ENCODE peak calls at places on chromosomes 6 and 20, in eight cellular contexts. One of them, this sample, is unnamed.
A peak's percentile ranks its signal among the peaks of the same experiment; 100 is the strongest.

GRCh38 chr6:91812596-91813274 is 1225.9 kb upstream of the MAP3K7 start:
- DNase-seq in fibroblast of the aortic adventitia: no peak
- DNase-seq in adrenal gland: no peak
- DNase-seq in BJ: no peak
- DNase-seq in HepG2: no peak
- DNase-seq in left ventricle myocardium inferior: no peak
- DNase-seq in brain microvascular endothelial cell: no peak
- DNase-seq in dorsolateral prefrontal cortex: no peak
- DNase-seq in this sample: no peak

GRCh38 chr20:19816386-19816785 is 58.3 kb downstream of the RIN2 start:
- DNase-seq in fibroblast of the aortic adventitia: no peak
- DNase-seq in adrenal gland: no peak
- DNase-seq in BJ: no peak
- DNase-seq in HepG2: no peak
- DNase-seq in left ventricle myocardium inferior: no peak
- DNase-seq in brain microvascular endothelial cell: no peak
- DNase-seq in dorsolateral prefrontal cortex: no peak
- DNase-seq in this sample: no peak

GRCh38 chr20:58023346-58023745 is 205.1 kb downstream of the ANKRD60 start:
- DNase-seq in fibroblast of the aortic adventitia: no peak
- DNase-seq in adrenal gland: no peak
- DNase-seq in BJ: no peak
- DNase-seq in HepG2: no peak
- DNase-seq in left ventricle myocardium inferior: no peak
- DNase-seq in brain microvascular endothelial cell: no peak
- DNase-seq in dorsolateral prefrontal cortex: no peak
- DNase-seq in this sample: no peak

GRCh38 chr20:63706027-63706695 is 1.6 kb downstream of the ARFRP1 start:
- DNase-seq in fibroblast of the aortic adventitia: no peak
- DNase-seq in adrenal gland: peak; percentile 29
- DNase-seq in BJ: no peak
- DNase-seq in HepG2: no peak
- DNase-seq in left ventricle myocardium inferior: no peak
- DNase-seq in brain microvascular endothelial cell: no peak
- DNase-seq in dorsolateral prefrontal cortex: peak; percentile 20
- DNase-seq in this sample: no peak

GRCh38 chr6:134060491-134061106 is 8.2 kb upstream of the SLC2A12 start:
- DNase-seq in fibroblast of the aortic adventitia: peak; percentile 84
- DNase-seq in adrenal gland: no peak
- DNase-seq in BJ: no peak
- DNase-seq in HepG2: peak; percentile 57
- DNase-seq in left ventricle myocardium inferior: no peak
- DNase-seq in brain microvascular endothelial cell: peak; percentile 66
- DNase-seq in dorsolateral prefrontal cortex: no peak
- DNase-seq in this sample: no peak

GRCh38 chr6:71457883-71458282 is 169.3 kb downstream of the OGFRL1 start:
- DNase-seq in fibroblast of the aortic adventitia: no peak
- DNase-seq in adrenal gland: no peak
- DNase-seq in BJ: no peak
- DNase-seq in HepG2: no peak
- DNase-seq in left ventricle myocardium inferior: no peak
- DNase-seq in brain microvascular endothelial cell: no peak
- DNase-seq in dorsolateral prefrontal cortex: no peak
- DNase-seq in this sample: no peak

GRCh38 chr6:112268628-112269027 is 14.3 kb upstream of the LAMA4 start:
- DNase-seq in fibroblast of the aortic adventitia: no peak
- DNase-seq in adrenal gland: no peak
- DNase-seq in BJ: no peak
- DNase-seq in HepG2: no peak
- DNase-seq in left ventricle myocardium inferior: no peak
- DNase-seq in brain microvascular endothelial cell: no peak
- DNase-seq in dorsolateral prefrontal cortex: no peak
- DNase-seq in this sample: no peak

GRCh38 chr20:54017846-54018245 is 52.5 kb downstream of the BCAS1 start:
- DNase-seq in fibroblast of the aortic adventitia: no peak
- DNase-seq in adrenal gland: no peak
- DNase-seq in BJ: no peak
- DNase-seq in HepG2: no peak
- DNase-seq in left ventricle myocardium inferior: no peak
- DNase-seq in brain microvascular endothelial cell: no peak
- DNase-seq in dorsolateral prefrontal cortex: no peak
- DNase-seq in this sample: no peak

GRCh38 chr6:137550527-137550926 is 56.3 kb upstream of the OLIG3 start:
- DNase-seq in fibroblast of the aortic adventitia: no peak
- DNase-seq in adrenal gland: no peak
- DNase-seq in BJ: no peak
- DNase-seq in HepG2: no peak
- DNase-seq in left ventricle myocardium inferior: no peak
- DNase-seq in brain microvascular endothelial cell: no peak
- DNase-seq in dorsolateral prefrontal cortex: no peak
- DNase-seq in this sample: no peak

GRCh38 chr20:63191400-63191799 is 24.5 kb downstream of the YTHDF1 start:
- DNase-seq in fibroblast of the aortic adventitia: no peak
- DNase-seq in adrenal gland: no peak
- DNase-seq in BJ: no peak
- DNase-seq in HepG2: no peak
- DNase-seq in left ventricle myocardium inferior: no peak
- DNase-seq in brain microvascular endothelial cell: no peak
- DNase-seq in dorsolateral prefrontal cortex: no peak
- DNase-seq in this sample: no peak

GRCh38 chr6:38719358-38719757 is 4.2 kb downstream of the DNAH8 start:
- DNase-seq in fibroblast of the aortic adventitia: no peak
- DNase-seq in adrenal gland: no peak
- DNase-seq in BJ: no peak
- DNase-seq in HepG2: no peak
- DNase-seq in left ventricle myocardium inferior: no peak
- DNase-seq in brain microvascular endothelial cell: no peak
- DNase-seq in dorsolateral prefrontal cortex: no peak
- DNase-seq in this sample: no peak

GRCh38 chr6:35497571-35498406 is 910 bp upstream of the TEAD3 start:
- DNase-seq in fibroblast of the aortic adventitia: peak; percentile 68
- DNase-seq in adrenal gland: peak; percentile 63
- DNase-seq in BJ: peak; percentile 39
- DNase-seq in HepG2: peak; percentile 47
- DNase-seq in left ventricle myocardium inferior: peak; percentile 83
- DNase-seq in brain microvascular endothelial cell: peak; percentile 60
- DNase-seq in dorsolateral prefrontal cortex: no peak
- DNase-seq in this sample: no peak

GRCh38 chr6:16420332-16420714 is 181.9 kb downstream of the GMPR start:
- DNase-seq in fibroblast of the aortic adventitia: no peak
- DNase-seq in adrenal gland: no peak
- DNase-seq in BJ: no peak
- DNase-seq in HepG2: no peak
- DNase-seq in left ventricle myocardium inferior: no peak
- DNase-seq in brain microvascular endothelial cell: no peak
- DNase-seq in dorsolateral prefrontal cortex: no peak
- DNase-seq in this sample: no peak

GRCh38 chr20:2603816-2604505 is 48.5 kb upstream of the NOP56 start:
- DNase-seq in fibroblast of the aortic adventitia: no peak
- DNase-seq in adrenal gland: no peak
- DNase-seq in BJ: no peak
- DNase-seq in HepG2: no peak
- DNase-seq in left ventricle myocardium inferior: no peak
- DNase-seq in brain microvascular endothelial cell: no peak
- DNase-seq in dorsolateral prefrontal cortex: no peak
- DNase-seq in this sample: no peak

GRCh38 chr6:134529921-134530320 is 212.0 kb upstream of the SGK1 start:
- DNase-seq in fibroblast of the aortic adventitia: no peak
- DNase-seq in adrenal gland: no peak
- DNase-seq in BJ: peak; percentile 44
- DNase-seq in HepG2: peak; percentile 93
- DNase-seq in left ventricle myocardium inferior: no peak
- DNase-seq in brain microvascular endothelial cell: no peak
- DNase-seq in dorsolateral prefrontal cortex: no peak
- DNase-seq in this sample: no peak

GRCh38 chr6:99348823-99349619 is 453 bp downstream of the FAXC start:
- DNase-seq in fibroblast of the aortic adventitia: no peak
- DNase-seq in adrenal gland: no peak
- DNase-seq in BJ: no peak
- DNase-seq in HepG2: no peak
- DNase-seq in left ventricle myocardium inferior: no peak
- DNase-seq in brain microvascular endothelial cell: no peak
- DNase-seq in dorsolateral prefrontal cortex: peak; percentile 49
- DNase-seq in this sample: no peak

GRCh38 chr6:68226460-68226859 is 408.6 kb upstream of the ADGRB3 start:
- DNase-seq in fibroblast of the aortic adventitia: peak; percentile 36
- DNase-seq in adrenal gland: no peak
- DNase-seq in BJ: no peak
- DNase-seq in HepG2: no peak
- DNase-seq in left ventricle myocardium inferior: no peak
- DNase-seq in brain microvascular endothelial cell: no peak
- DNase-seq in dorsolateral prefrontal cortex: no peak
- DNase-seq in this sample: no peak

GRCh38 chr20:2141592-2142575 is 40.3 kb downstream of the STK35 start:
- DNase-seq in fibroblast of the aortic adventitia: no peak
- DNase-seq in adrenal gland: no peak
- DNase-seq in BJ: no peak
- DNase-seq in HepG2: no peak
- DNase-seq in left ventricle myocardium inferior: no peak
- DNase-seq in brain microvascular endothelial cell: no peak
- DNase-seq in dorsolateral prefrontal cortex: no peak
- DNase-seq in this sample: no peak

DNA sequence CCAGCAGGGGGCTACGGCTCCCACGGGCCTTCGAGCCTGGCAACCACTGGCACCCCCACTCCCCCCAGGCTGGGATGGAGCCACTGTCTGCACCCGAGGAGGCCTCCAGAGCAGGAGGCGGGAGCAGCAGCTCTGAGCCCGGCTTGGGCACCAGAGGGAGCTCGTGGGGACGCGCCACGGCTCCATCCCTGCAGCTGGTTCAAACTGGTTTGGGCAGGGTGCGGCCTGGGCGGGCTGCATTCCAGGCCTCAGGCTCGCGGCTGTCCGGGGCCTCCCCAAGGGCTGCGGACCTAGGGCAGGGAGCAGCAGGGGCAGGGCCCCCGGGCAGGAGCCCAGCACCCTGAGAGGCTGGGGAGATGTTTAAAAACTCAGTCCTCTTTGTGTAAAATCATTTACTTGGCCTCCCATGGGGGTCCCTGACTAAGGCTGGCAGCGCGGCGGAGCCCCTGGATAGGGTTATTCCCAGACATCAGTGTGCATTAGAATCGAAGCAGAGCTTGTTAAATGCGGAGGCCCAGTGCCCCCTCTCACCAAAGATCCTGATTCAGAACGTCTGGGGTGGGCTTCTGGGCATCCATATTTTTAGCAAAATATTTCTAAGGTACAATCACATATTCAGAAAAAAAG is 4.1 kb upstream of the BCAS4 start:
- DNase-seq in fibroblast of the aortic adventitia: peak; percentile 90
- DNase-seq in adrenal gland: peak; percentile 87
- DNase-seq in BJ: peak; percentile 46
- DNase-seq in HepG2: peak; percentile 88
- DNase-seq in left ventricle myocardium inferior: peak; percentile 86
- DNase-seq in brain microvascular endothelial cell: peak; percentile 87
- DNase-seq in dorsolateral prefrontal cortex: peak; percentile 90
- DNase-seq in this sample: peak; percentile 75
- TF ChIP-seq CTCF in fibroblast of the aortic adventitia: peak; percentile 89
- TF ChIP-seq CTCF in adrenal gland: peak; percentile 55
- TF ChIP-seq CTCF in BJ: peak; percentile 97
- TF ChIP-seq CTCF in HepG2: peak; percentile 99
- TF ChIP-seq CTCF in left ventricle myocardium inferior: peak; percentile 78
- TF ChIP-seq CTCF in brain microvascular endothelial cell: peak; percentile 94
- TF ChIP-seq CTCF in dorsolateral prefrontal cortex: peak; percentile 81
- TF ChIP-seq CTCF in this sample: peak; percentile 91

DNA sequence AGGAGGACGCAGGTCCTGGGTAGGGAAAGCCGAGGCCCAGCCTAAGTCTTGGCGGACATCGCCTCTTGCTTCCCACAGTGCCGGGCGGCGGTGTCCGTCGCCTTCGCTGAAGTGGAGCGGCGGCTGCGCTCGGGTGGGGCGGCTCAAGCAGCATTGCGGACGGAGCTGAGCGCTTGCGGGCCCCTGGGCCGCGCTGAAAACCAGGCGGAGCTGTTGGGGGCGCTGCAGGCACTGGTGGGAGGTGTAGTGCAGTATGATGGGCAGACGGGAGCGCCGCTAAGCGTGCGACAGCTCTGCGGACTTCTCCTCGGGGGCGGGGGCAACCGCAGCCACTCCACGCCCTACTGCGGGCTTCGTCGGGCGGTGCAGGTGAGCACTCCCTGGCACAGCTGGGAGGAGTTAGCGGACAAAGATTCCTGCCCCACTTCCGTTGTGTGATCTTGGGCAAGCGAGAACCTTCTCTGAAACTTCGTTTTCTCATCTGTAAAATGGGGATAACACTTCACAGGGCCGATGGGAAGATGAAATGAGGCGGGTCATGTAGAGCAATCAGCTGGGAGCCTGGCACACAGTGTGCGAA is 4.3 kb downstream of the PRSS16 start:
- DNase-seq in fibroblast of the aortic adventitia: peak; percentile 20
- DNase-seq in adrenal gland: peak; percentile 68
- DNase-seq in BJ: no peak
- DNase-seq in HepG2: no peak
- DNase-seq in left ventricle myocardium inferior: no peak
- DNase-seq in brain microvascular endothelial cell: peak; percentile 77
- DNase-seq in dorsolateral prefrontal cortex: peak; percentile 66
- DNase-seq in this sample: no peak
- TF ChIP-seq CTCF in fibroblast of the aortic adventitia: peak; percentile 3
- TF ChIP-seq CTCF in adrenal gland: no peak
- TF ChIP-seq CTCF in BJ: peak; percentile 49
- TF ChIP-seq CTCF in HepG2: peak; percentile 34
- TF ChIP-seq CTCF in left ventricle myocardium inferior: no peak
- TF ChIP-seq CTCF in brain microvascular endothelial cell: peak; percentile 56
- TF ChIP-seq CTCF in dorsolateral prefrontal cortex: peak; percentile 17
- TF ChIP-seq CTCF in this sample: peak; percentile 36

DNA sequence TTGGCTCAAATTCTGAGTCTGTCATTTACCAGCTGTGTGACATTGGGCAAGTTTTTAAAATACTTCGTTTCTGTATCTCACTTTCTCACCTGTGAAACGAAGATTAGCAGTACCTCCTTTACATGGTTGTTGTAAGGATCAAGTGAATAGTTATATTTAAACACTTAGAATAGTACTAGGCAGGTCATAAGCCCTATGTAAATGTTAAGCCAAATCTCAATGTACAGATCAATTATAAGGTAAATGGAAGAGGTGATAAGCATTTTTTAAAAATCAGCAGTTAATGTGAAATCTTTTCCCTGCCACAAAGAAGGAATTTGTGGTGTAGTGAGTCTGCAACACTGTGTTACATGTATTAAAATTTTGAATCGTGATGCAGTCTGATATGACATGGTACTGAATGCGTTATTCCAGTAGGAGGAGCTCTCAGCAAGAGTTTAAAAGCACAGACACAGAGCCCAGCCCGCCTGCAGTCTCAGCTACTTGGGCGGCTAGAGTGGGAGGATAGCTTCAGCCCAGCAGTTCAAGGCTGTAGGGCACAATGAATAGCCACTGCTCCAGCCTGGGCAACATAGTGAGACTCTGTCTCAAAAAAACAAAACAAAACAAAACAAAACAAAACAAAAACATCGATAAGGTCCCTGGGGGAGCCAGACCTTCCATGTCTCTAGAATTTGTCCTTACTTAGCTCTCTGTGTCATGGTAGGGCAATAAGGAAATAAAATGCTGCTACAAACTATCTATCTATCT is 46.0 kb downstream of the GTF2H5 start:
- DNase-seq in fibroblast of the aortic adventitia: peak; percentile 89
- DNase-seq in adrenal gland: peak; percentile 81
- DNase-seq in BJ: no peak
- DNase-seq in HepG2: peak; percentile 84
- DNase-seq in left ventricle myocardium inferior: peak; percentile 47
- DNase-seq in brain microvascular endothelial cell: peak; percentile 83
- DNase-seq in dorsolateral prefrontal cortex: peak; percentile 58
- DNase-seq in this sample: no peak
- TF ChIP-seq CTCF in fibroblast of the aortic adventitia: peak; percentile 79
- TF ChIP-seq CTCF in adrenal gland: peak; percentile 74
- TF ChIP-seq CTCF in BJ: peak; percentile 75
- TF ChIP-seq CTCF in HepG2: peak; percentile 95
- TF ChIP-seq CTCF in left ventricle myocardium inferior: peak; percentile 77
- TF ChIP-seq CTCF in brain microvascular endothelial cell: peak; percentile 81
- TF ChIP-seq CTCF in dorsolateral prefrontal cortex: peak; percentile 86
- TF ChIP-seq CTCF in this sample: peak; percentile 82

GRCh38 chr6:147742445-147742844 is 234.0 kb downstream of the SAMD5 start:
- DNase-seq in fibroblast of the aortic adventitia: no peak
- DNase-seq in adrenal gland: no peak
- DNase-seq in BJ: no peak
- DNase-seq in HepG2: no peak
- DNase-seq in left ventricle myocardium inferior: no peak
- DNase-seq in brain microvascular endothelial cell: no peak
- DNase-seq in dorsolateral prefrontal cortex: no peak
- DNase-seq in this sample: no peak
- TF ChIP-seq CTCF in fibroblast of the aortic adventitia: no peak
- TF ChIP-seq CTCF in adrenal gland: no peak
- TF ChIP-seq CTCF in BJ: no peak
- TF ChIP-seq CTCF in HepG2: no peak
- TF ChIP-seq CTCF in left ventricle myocardium inferior: no peak
- TF ChIP-seq CTCF in brain microvascular endothelial cell: peak; percentile 18
- TF ChIP-seq CTCF in dorsolateral prefrontal cortex: no peak
- TF ChIP-seq CTCF in this sample: no peak

This sample was measured in AG09319.